ENCODE peak calls at places on chromosomes 11 and 22, in ten cellular contexts. E, U, I, N, D, L, H, G, S and Y are unnamed samples.

GRCh38 chr11:130462101-130462885 is 13.8 kb downstream of the ADAMTS15 start:
- DNase-seq in G (no peak), S (no peak), I (no peak), E (no peak), N (no peak), H (no peak), U (no peak), L (no peak), D (no peak), Y (no peak)

GRCh38 chr11:68962527-68963250 is 18.1 kb downstream of the MRGPRD start:
- DNase-seq in H (no peak), D (no peak), L (peak), S (no peak), N (no peak), G (no peak), U (no peak), I (no peak), E (no peak), Y (no peak)

GRCh38 chr22:50425179-50425916 is 49.5 kb downstream of the SBF1 start:
- DNase-seq in D (no peak), H (no peak), N (no peak), S (no peak), I (no peak), E (no peak), G (no peak), U (no peak), L (no peak), Y (no peak)

GRCh38 chr11:43419460-43419859 is 60.7 kb downstream of the TTC17 start:
- DNase-seq in S (no peak), H (peak), E (peak), U (no peak), G (no peak), D (no peak), L (peak), I (no peak), N (peak), Y (peak)

GRCh38 chr22:35037089-35037488 is 28.9 kb upstream of the ISX start:
- DNase-seq in S (no peak), N (no peak), L (no peak), U (no peak), I (no peak), G (no peak), H (no peak), E (no peak), D (no peak), Y (no peak)

GRCh38 chr11:6855971-6856542 is 6.8 kb upstream of the OR10A2 start:
- DNase-seq in U (peak), H (no peak), S (no peak), E (peak), G (no peak), L (no peak), I (no peak), N (peak), D (no peak), Y (no peak)

GRCh38 chr11:213111-213510 is 5.6 kb downstream of the RIC8A start:
- DNase-seq in H (no peak), I (no peak), S (no peak), D (no peak), E (no peak), N (no peak), G (no peak), U (no peak), L (no peak), Y (no peak)

GRCh38 chr11:128407962-128408361 is 179.4 kb downstream of the ETS1 start:
- DNase-seq in L (no peak), I (no peak), U (no peak), E (peak), D (no peak), S (no peak), N (peak), H (no peak), G (no peak), Y (no peak)

GRCh38 chr22:40509401-40510134 is 127.0 kb downstream of the MRTFA start:
- DNase-seq in E (peak), N (peak), I (no peak), D (peak), S (no peak), G (peak), L (peak), U (peak), H (no peak), Y (no peak)

GRCh38 chr11:75637998-75638397 is 30.8 kb downstream of the MAP6 start:
- DNase-seq in N (no peak), S (no peak), D (no peak), I (no peak), U (no peak), E (no peak), G (no peak), L (no peak), H (no peak), Y (no peak)

GRCh38 chr22:47207387-47207786 is 444.9 kb downstream of the TBC1D22A start:
- DNase-seq in L (no peak), I (no peak), N (no peak), G (no peak), H (no peak), S (no peak), D (no peak), U (no peak), E (no peak), Y (no peak)

GRCh38 chr11:128045094-128045725 is 542.1 kb downstream of the ETS1 start:
- DNase-seq in E (no peak), H (no peak), N (peak), L (no peak), D (no peak), U (no peak), G (no peak), I (no peak), S (no peak), Y (no peak)

GRCh38 chr11:7347611-7348431 is 96.1 kb downstream of the SYT9 start:
- DNase-seq in I (no peak), H (no peak), L (no peak), D (no peak), U (no peak), G (no peak), E (no peak), S (no peak), N (no peak), Y (no peak)

GRCh38 chr11:96033054-96033453 is 109.1 kb upstream of the MTMR2 start:
- DNase-seq in E (no peak), G (no peak), U (no peak), D (no peak), N (peak), S (no peak), H (no peak), L (no peak), I (no peak), Y (no peak)

GRCh38 chr11:123483058-123483457 is 53.0 kb downstream of the GRAMD1B start:
- DNase-seq in H (no peak), L (no peak), I (no peak), S (no peak), U (no peak), N (no peak), G (no peak), E (peak), D (no peak), Y (no peak)

GRCh38 chr22:26777402-26777801 is 120.0 kb downstream of the MIAT start:
- DNase-seq in N (peak), D (no peak), L (no peak), E (no peak), H (no peak), U (no peak), G (no peak), I (no peak), S (no peak), Y (no peak)

GRCh38 chr11:20087118-20087521 is 73.2 kb downstream of the DBX1 start:
- DNase-seq in L (no peak), U (no peak), S (no peak), D (no peak), G (no peak), I (no peak), E (peak), N (no peak), H (no peak), Y (no peak)

GRCh38 chr11:72160319-72160718 is 24.8 kb downstream of the FOLR3 start:
- DNase-seq in H (no peak), L (no peak), E (no peak), N (peak), I (no peak), S (no peak), G (no peak), U (no peak), D (no peak), Y (no peak)

GRCh38 chr11:2217211-2218081 is 45.8 kb upstream of the TH start:
- DNase-seq in E (no peak), G (no peak), S (no peak), I (no peak), L (no peak), U (no peak), H (no peak), D (no peak), N (no peak), Y (no peak)

GRCh38 chr22:31585161-31585859 is 76.7 kb downstream of the PISD start:
- DNase-seq in N (peak), G (no peak), E (peak), I (peak), U (no peak), D (no peak), S (no peak), L (no peak), H (no peak), Y (no peak)

GRCh38 chr11:70734379-70734778 is 336.1 kb downstream of the CTTN start:
- DNase-seq in H (no peak), I (no peak), E (no peak), S (no peak), N (no peak), D (no peak), G (no peak), U (no peak), L (no peak), Y (no peak)

GRCh38 chr11:86294026-86294425 is 8.0 kb upstream of the HIKESHI start:
- DNase-seq in L (no peak), N (no peak), G (no peak), D (no peak), S (no peak), H (no peak), E (no peak), U (no peak), I (no peak), Y (no peak)

GRCh38 chr22:40449676-40450035 is 79.3 kb downstream of the SGSM3 start:
- DNase-seq in H (no peak), N (peak), U (no peak), G (no peak), S (no peak), D (no peak), L (no peak), E (peak), I (no peak), Y (no peak)

GRCh38 chr11:64524534-64525042 is 66.4 kb upstream of the SLC22A12 start:
- DNase-seq in U (no peak), G (no peak), L (no peak), S (no peak), E (no peak), N (no peak), H (no peak), D (no peak), I (no peak), Y (no peak)

GRCh38 chr11:78334109-78334508 is 83.5 kb downstream of the GAB2 start:
- DNase-seq in E (no peak), D (no peak), I (no peak), L (no peak), G (no peak), S (no peak), U (no peak), H (no peak), N (no peak), Y (no peak)
- TF ChIP-seq CTCF in E (no peak), D (no peak), I (no peak), L (no peak), G (no peak), S (no peak), U (no peak), H (no peak), N (no peak), Y (no peak)

DNA sequence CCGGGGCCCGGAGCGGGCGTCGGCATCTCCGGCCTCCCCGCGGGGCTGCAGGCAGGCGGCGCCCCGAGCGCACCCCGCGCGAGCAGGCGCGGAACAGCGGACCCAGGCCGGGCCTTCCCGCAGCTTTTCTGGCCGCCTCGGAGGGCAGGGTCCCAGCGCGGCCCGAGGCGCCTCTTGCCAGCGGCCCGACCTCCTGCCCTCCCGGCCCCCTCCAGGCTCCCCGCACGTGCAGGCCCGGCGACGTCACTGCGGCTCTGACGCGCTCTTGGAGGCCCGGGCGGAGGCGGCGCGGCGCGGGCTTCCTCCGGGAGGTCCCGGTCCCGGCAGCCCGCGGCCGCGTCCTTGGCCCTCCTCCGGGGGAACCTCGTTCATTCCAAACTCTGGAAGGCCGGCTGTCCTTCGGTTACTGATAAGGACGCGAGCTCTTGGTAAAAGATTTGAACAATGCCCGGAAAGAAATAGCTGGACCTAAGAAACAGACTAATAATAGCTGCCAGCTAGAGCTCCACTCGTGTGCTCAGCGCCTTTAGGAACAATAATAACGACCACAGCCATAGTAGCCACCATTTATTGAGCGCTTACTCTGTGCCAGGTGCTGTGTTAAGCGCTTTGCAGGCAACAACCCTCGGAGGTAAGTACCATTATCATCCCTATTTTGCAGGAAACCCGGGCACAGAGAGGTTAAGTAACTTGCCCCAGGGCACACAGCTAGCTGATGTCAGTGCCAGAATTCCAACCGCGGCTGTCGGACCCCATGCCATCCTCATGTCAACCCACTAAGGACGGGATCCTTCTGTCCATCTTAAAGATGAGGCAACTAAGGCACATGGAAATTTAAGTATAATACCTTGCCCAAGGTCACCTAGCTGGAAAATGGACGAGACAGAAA is 39.1 kb upstream of the CREB3L1 start:
- DNase-seq in D (peak), N (peak), L (peak), U (no peak), G (peak), E (peak), I (peak), H (peak), S (no peak), Y (peak)
- TF ChIP-seq CTCF in D (peak), N (no peak), L (no peak), U (no peak), G (peak), E (no peak), I (peak), H (no peak), S (no peak), Y (no peak)

GRCh38 chr11:67050139-67050538 is 6.5 kb upstream of the RHOD start:
- DNase-seq in L (no peak), E (no peak), U (no peak), H (no peak), N (no peak), S (no peak), D (no peak), G (no peak), I (no peak), Y (no peak)
- TF ChIP-seq CTCF in L (no peak), E (peak), U (peak), H (no peak), N (no peak), S (no peak), D (no peak), G (no peak), I (no peak), Y (no peak)

DNA sequence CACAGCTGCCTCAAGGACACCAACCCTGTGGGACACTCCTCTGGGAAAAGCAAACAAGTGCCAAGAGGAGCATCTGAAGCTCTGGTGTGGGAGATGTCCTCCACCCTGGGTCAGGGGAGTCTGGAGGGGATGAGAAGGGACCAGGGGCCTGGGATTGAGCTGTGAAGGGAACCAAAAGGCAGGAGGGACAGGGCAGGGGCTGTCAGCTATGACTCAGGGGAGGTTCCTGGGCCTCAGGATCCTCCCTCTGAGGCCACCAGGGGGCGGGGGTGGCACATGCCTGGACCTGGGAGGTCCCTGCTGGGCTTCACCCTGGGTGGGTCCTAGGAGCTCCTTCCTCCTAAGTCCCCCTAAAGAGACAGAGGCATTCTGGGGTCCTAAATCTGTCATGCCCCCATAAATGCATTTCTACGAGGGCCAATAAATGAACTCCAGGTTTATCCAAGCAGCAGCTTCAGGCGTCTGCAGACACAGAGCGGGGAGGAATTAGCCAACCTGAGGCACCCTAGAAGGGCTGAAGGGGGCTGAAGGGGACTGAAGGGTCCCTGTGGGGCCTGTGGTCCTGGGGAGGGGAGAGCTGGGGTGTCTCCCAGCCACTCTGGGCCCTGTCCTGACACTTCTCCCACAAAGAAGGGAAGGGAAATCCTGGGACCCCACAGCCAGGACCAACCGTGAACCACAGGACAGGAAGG is 31.9 kb upstream of the IGLL5 start:
- DNase-seq in I (no peak), H (peak), N (peak), D (no peak), L (peak), G (no peak), S (no peak), U (no peak), E (no peak), Y (peak)
- TF ChIP-seq CTCF in I (peak), H (peak), N (peak), D (no peak), L (peak), G (no peak), S (peak), U (peak), E (peak), Y (peak)

DNA sequence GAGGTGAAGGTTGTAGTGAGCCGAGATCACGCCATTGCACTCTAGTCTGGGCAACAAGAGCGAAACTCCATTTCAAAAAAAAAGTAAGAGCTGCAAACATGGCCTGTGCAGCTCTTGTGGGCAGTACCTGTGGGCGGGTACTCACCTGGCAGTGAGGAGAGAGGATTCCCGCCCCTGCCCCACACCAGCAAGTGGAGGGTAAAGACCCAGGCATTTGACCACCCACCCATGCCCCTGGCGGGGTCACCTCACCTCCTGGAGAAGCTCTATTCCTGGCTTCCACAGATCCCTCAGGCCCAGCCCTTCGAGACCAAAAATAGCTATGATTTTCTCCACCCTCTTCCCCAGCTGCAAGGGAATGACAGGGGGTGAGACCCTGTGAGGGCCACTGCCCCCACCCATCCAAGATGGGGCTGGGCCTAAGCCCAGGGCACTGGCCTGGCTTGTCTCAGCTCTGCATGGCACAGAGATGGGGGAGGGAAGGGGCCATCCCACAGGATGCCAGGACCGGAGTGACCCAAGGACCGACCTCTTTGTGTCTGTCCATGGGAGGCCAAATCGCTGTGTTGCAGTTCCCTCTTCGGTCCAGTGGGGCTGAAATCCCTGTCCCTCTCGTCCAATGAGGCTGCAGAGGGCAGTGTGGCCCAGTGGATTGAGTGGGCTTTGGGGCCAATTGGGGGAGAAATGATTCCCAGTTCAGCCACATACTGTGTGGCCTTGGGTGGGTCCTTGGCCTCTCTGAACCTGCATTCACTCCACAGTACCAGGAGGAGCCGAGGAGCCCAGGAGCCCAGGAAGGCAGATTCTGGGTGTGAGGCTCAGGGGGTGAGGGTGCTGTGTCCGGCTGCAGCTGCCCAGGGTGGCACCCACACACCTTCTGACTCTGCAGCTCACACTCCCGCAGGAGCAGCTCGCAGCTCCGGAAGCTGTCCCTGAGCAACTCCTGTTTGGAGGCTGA is 14.6 kb downstream of the SEC14L6 start:
- DNase-seq in E (no peak), D (no peak), U (no peak), H (no peak), I (no peak), N (no peak), G (no peak), L (no peak), S (no peak), Y (no peak)
- TF ChIP-seq CTCF in E (peak), D (no peak), U (no peak), H (no peak), I (no peak), N (no peak), G (no peak), L (no peak), S (no peak), Y (no peak)

DNA sequence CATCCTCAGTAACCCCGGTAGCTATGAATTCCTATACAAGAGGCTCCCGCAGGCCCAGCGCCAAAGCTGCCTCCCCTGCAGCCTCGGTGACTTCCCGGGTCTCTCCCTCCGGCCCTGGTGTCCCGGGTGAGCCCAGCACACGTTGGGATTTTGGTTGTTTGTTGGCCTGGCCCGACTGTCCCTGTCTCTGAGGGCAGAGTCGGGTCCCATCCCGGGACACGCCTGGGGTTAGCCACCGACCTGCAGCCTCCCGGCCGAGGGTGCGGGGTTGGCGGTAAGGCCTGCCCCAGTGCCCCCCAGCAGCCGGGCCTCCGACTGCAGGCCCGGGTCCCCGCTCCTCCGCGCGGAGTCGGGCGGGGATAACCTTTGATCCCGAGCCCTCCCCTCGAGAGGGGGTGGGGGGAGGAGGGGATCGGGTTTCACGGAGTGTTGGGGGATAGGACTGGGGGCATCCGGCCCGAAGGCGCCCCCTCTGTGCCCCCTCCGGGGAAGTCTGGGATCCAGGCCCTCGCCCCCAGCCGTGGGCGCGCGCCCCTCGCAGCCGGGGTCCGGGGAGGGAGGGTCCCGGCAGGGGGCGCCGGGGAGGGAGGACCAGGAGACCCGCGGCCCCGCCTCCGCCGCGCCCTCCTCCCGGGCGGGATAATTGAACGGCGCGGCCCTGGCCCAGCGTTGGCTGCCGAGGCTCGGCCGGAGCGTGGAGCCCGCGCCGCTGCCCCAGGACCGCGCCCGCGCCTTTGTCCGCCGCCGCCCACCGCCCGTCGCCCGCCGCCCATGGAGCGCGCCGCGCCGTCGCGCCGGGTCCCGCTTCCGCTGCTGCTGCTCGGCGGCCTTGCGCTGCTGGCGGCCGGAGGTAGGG is at the start of gene FBLN1:
- DNase-seq in H (no peak), N (peak), L (no peak), G (peak), D (peak), S (no peak), E (no peak), U (no peak), I (no peak), Y (peak)
- TF ChIP-seq CTCF in H (no peak), N (peak), L (no peak), G (no peak), D (no peak), S (no peak), E (no peak), U (no peak), I (peak), Y (peak)